ENCODE peak calls at places on chromosomes 16 and 17, in nine cellular contexts. One of them, this sample, is unnamed. For H3K4me1, the result is how much of the 10 kb centered on the place peaks cover.

GRCh38 chr17:6110088-6110487 is 39.9 kb downstream of the WSCD1 start:
- DNase-seq in lower lobe of right lung: no peak
- DNase-seq in psoas muscle: no peak
- DNase-seq in A549: no peak
- DNase-seq in osteoblast: no peak
- DNase-seq in IMR-90: no peak
- DNase-seq in ascending aorta: no peak
- DNase-seq in uterus: no peak
- DNase-seq in CD8-positive, alpha-beta memory T cell: no peak
- DNase-seq in this sample: no peak

GRCh38 chr17:27526603-27527002 is 70.4 kb downstream of the KSR1 start:
- DNase-seq in lower lobe of right lung: peak
- DNase-seq in psoas muscle: no peak
- DNase-seq in A549: peak
- DNase-seq in osteoblast: no peak
- DNase-seq in IMR-90: peak
- DNase-seq in ascending aorta: no peak
- DNase-seq in uterus: no peak
- DNase-seq in CD8-positive, alpha-beta memory T cell: no peak
- DNase-seq in this sample: peak

GRCh38 chr16:85376292-85377095 is 236.6 kb upstream of the GSE1 start:
- DNase-seq in lower lobe of right lung: no peak
- DNase-seq in psoas muscle: peak
- DNase-seq in A549: no peak
- DNase-seq in osteoblast: no peak
- DNase-seq in IMR-90: no peak
- DNase-seq in ascending aorta: peak
- DNase-seq in uterus: no peak
- DNase-seq in CD8-positive, alpha-beta memory T cell: no peak
- DNase-seq in this sample: peak

GRCh38 chr17:82349287-82349701 is 9.8 kb upstream of the TEX19 start:
- DNase-seq in lower lobe of right lung: no peak
- DNase-seq in psoas muscle: peak
- DNase-seq in A549: no peak
- DNase-seq in osteoblast: peak
- DNase-seq in IMR-90: no peak
- DNase-seq in ascending aorta: no peak
- DNase-seq in uterus: peak
- DNase-seq in CD8-positive, alpha-beta memory T cell: no peak
- DNase-seq in this sample: no peak

GRCh38 chr17:27398691-27399090 is 57.6 kb upstream of the KSR1 start:
- DNase-seq in lower lobe of right lung: no peak
- DNase-seq in psoas muscle: no peak
- DNase-seq in A549: no peak
- DNase-seq in osteoblast: no peak
- DNase-seq in IMR-90: no peak
- DNase-seq in ascending aorta: no peak
- DNase-seq in uterus: no peak
- DNase-seq in CD8-positive, alpha-beta memory T cell: no peak
- DNase-seq in this sample: no peak

GRCh38 chr17:1485748-1486376 is 6.6 kb downstream of the MYO1C start:
- DNase-seq in lower lobe of right lung: peak
- DNase-seq in psoas muscle: peak
- DNase-seq in A549: peak
- DNase-seq in osteoblast: peak
- DNase-seq in IMR-90: peak
- DNase-seq in ascending aorta: peak
- DNase-seq in uterus: peak
- DNase-seq in CD8-positive, alpha-beta memory T cell: peak
- DNase-seq in this sample: peak

GRCh38 chr17:64992325-64992802 is 64.2 kb downstream of the GNA13 start:
- DNase-seq in lower lobe of right lung: no peak
- DNase-seq in psoas muscle: no peak
- DNase-seq in A549: peak
- DNase-seq in osteoblast: no peak
- DNase-seq in IMR-90: peak
- DNase-seq in ascending aorta: no peak
- DNase-seq in uterus: no peak
- DNase-seq in CD8-positive, alpha-beta memory T cell: no peak
- DNase-seq in this sample: no peak

GRCh38 chr16:12573730-12574383 is 229.8 kb downstream of the CPPED1 start:
- DNase-seq in lower lobe of right lung: peak
- DNase-seq in psoas muscle: no peak
- DNase-seq in A549: peak
- DNase-seq in osteoblast: peak
- DNase-seq in IMR-90: no peak
- DNase-seq in ascending aorta: no peak
- DNase-seq in uterus: no peak
- DNase-seq in CD8-positive, alpha-beta memory T cell: peak
- DNase-seq in this sample: peak

GRCh38 chr16:25035494-25036405 is 20.6 kb upstream of the ARHGAP17 start:
- DNase-seq in lower lobe of right lung: no peak
- DNase-seq in psoas muscle: no peak
- DNase-seq in A549: no peak
- DNase-seq in osteoblast: peak
- DNase-seq in IMR-90: peak
- DNase-seq in ascending aorta: no peak
- DNase-seq in uterus: no peak
- DNase-seq in CD8-positive, alpha-beta memory T cell: no peak
- DNase-seq in this sample: no peak

GRCh38 chr17:80939151-80940145 is 52.2 kb upstream of the CHMP6 start:
- DNase-seq in lower lobe of right lung: no peak
- DNase-seq in psoas muscle: peak
- DNase-seq in A549: no peak
- DNase-seq in osteoblast: peak
- DNase-seq in IMR-90: no peak
- DNase-seq in ascending aorta: no peak
- DNase-seq in uterus: peak
- DNase-seq in CD8-positive, alpha-beta memory T cell: no peak
- DNase-seq in this sample: no peak

GRCh38 chr17:56203430-56203829 is 50.2 kb downstream of the ANKFN1 start:
- DNase-seq in lower lobe of right lung: no peak
- DNase-seq in psoas muscle: no peak
- DNase-seq in A549: peak
- DNase-seq in osteoblast: no peak
- DNase-seq in IMR-90: no peak
- DNase-seq in ascending aorta: no peak
- DNase-seq in uterus: no peak
- DNase-seq in CD8-positive, alpha-beta memory T cell: no peak
- DNase-seq in this sample: no peak

DNA sequence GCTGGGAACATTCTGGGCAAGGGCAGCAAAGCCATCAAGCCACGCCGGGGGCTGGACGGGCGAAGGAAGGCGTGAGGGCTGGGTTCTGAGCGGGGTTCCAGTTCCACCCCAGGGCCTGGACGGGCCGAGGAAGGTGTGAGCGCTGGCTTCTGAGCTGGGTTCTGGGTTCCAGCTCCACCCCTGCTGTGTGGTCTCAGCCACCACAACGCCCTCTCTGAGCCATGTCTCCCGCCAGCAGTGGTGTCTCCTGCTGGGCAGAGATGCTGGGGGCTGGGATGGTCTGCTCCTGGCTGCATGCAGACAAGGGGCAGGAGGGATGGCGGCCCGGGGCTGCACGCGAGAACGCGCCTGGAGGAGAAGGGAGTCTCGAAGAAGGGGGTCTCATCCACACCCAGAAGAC is 3.9 kb upstream of the CPNE7 start:
- DNase-seq in lower lobe of right lung: no peak
- DNase-seq in psoas muscle: no peak
- DNase-seq in A549: no peak
- DNase-seq in osteoblast: no peak
- DNase-seq in IMR-90: no peak
- DNase-seq in ascending aorta: no peak
- DNase-seq in uterus: no peak
- DNase-seq in CD8-positive, alpha-beta memory T cell: no peak
- DNase-seq in this sample: no peak
- H3K4me3 ChIP-seq in lower lobe of right lung: no peak
- H3K4me3 ChIP-seq in psoas muscle: no peak
- H3K4me3 ChIP-seq in A549: no peak
- H3K4me3 ChIP-seq in osteoblast: no peak
- H3K4me3 ChIP-seq in IMR-90: no peak
- H3K4me3 ChIP-seq in ascending aorta: no peak
- H3K4me3 ChIP-seq in uterus: no peak
- H3K4me3 ChIP-seq in CD8-positive, alpha-beta memory T cell: no peak
- H3K4me3 ChIP-seq in this sample: no peak

DNA sequence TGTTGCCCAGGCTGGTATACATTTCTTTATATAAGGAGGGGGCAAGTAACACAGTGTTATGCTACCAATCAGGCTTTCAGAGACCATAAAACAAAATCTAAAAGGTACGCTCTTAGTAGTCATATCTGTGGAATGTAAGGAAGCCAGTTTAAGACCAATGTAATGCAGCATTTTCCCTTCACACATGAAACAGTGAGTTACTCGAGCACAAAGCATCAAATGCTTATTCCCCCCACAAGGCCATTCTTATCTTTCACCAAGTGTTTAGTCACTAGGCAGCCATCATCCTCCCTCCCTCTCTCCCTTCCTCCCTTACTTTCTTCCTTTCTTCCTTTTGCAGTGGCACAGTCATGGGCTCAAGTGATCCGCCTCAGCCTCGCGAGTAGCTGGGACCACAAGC is 12.8 kb downstream of the HMOX2 start:
- DNase-seq in lower lobe of right lung: no peak
- DNase-seq in psoas muscle: no peak
- DNase-seq in A549: no peak
- DNase-seq in osteoblast: peak
- DNase-seq in IMR-90: peak
- DNase-seq in ascending aorta: no peak
- DNase-seq in uterus: no peak
- DNase-seq in CD8-positive, alpha-beta memory T cell: no peak
- DNase-seq in this sample: no peak
- H3K27ac ChIP-seq in lower lobe of right lung: peak
- H3K27ac ChIP-seq in psoas muscle: no peak
- H3K27ac ChIP-seq in A549: peak
- H3K27ac ChIP-seq in osteoblast: peak
- H3K27ac ChIP-seq in IMR-90: peak
- H3K27ac ChIP-seq in ascending aorta: no peak
- H3K27ac ChIP-seq in uterus: no peak
- H3K27ac ChIP-seq in CD8-positive, alpha-beta memory T cell: peak
- H3K27ac ChIP-seq in this sample: peak

GRCh38 chr17:48178327-48178726 is 70.8 kb downstream of the SNX11 start:
- DNase-seq in lower lobe of right lung: no peak
- DNase-seq in psoas muscle: no peak
- DNase-seq in A549: no peak
- DNase-seq in osteoblast: no peak
- DNase-seq in IMR-90: no peak
- DNase-seq in ascending aorta: no peak
- DNase-seq in uterus: no peak
- DNase-seq in CD8-positive, alpha-beta memory T cell: no peak
- DNase-seq in this sample: no peak

GRCh38 chr17:48177816-48178215 is 70.2 kb downstream of the SNX11 start:
- DNase-seq in lower lobe of right lung: no peak
- DNase-seq in psoas muscle: no peak
- DNase-seq in A549: no peak
- DNase-seq in osteoblast: no peak
- DNase-seq in IMR-90: no peak
- DNase-seq in ascending aorta: no peak
- DNase-seq in uterus: no peak
- DNase-seq in CD8-positive, alpha-beta memory T cell: no peak
- DNase-seq in this sample: no peak

GRCh38 chr17:48181653-48182052 is 74.1 kb downstream of the SNX11 start:
- DNase-seq in lower lobe of right lung: no peak
- DNase-seq in psoas muscle: no peak
- DNase-seq in A549: peak
- DNase-seq in osteoblast: no peak
- DNase-seq in IMR-90: peak
- DNase-seq in ascending aorta: no peak
- DNase-seq in uterus: no peak
- DNase-seq in CD8-positive, alpha-beta memory T cell: no peak
- DNase-seq in this sample: no peak

GRCh38 chr17:48179071-48179945 is 71.7 kb downstream of the SNX11 start:
- DNase-seq in lower lobe of right lung: no peak
- DNase-seq in psoas muscle: no peak
- DNase-seq in A549: no peak
- DNase-seq in osteoblast: no peak
- DNase-seq in IMR-90: no peak
- DNase-seq in ascending aorta: no peak
- DNase-seq in uterus: no peak
- DNase-seq in CD8-positive, alpha-beta memory T cell: no peak
- DNase-seq in this sample: no peak

GRCh38 chr17:48180842-48181241 is 73.3 kb downstream of the SNX11 start:
- DNase-seq in lower lobe of right lung: no peak
- DNase-seq in psoas muscle: no peak
- DNase-seq in A549: no peak
- DNase-seq in osteoblast: no peak
- DNase-seq in IMR-90: no peak
- DNase-seq in ascending aorta: no peak
- DNase-seq in uterus: no peak
- DNase-seq in CD8-positive, alpha-beta memory T cell: no peak
- DNase-seq in this sample: no peak
- H3K4me1 ChIP-seq in lower lobe of right lung: under half
- H3K4me1 ChIP-seq in psoas muscle: under half
- H3K4me1 ChIP-seq in A549: under half
- H3K4me1 ChIP-seq in osteoblast: under half
- H3K4me1 ChIP-seq in IMR-90: under half
- H3K4me1 ChIP-seq in ascending aorta: under half
- H3K4me1 ChIP-seq in uterus: under half
- H3K4me1 ChIP-seq in CD8-positive, alpha-beta memory T cell: under half
- H3K4me1 ChIP-seq in this sample: under half

GRCh38 chr16:51149721-51150158 is 1.3 kb downstream of the SALL1 start:
- DNase-seq in lower lobe of right lung: no peak
- DNase-seq in psoas muscle: no peak
- DNase-seq in A549: no peak
- DNase-seq in osteoblast: no peak
- DNase-seq in IMR-90: no peak
- DNase-seq in ascending aorta: no peak
- DNase-seq in uterus: no peak
- DNase-seq in CD8-positive, alpha-beta memory T cell: no peak
- DNase-seq in this sample: no peak
- H3K4me3 ChIP-seq in lower lobe of right lung: no peak
- H3K4me3 ChIP-seq in psoas muscle: no peak
- H3K4me3 ChIP-seq in A549: no peak
- H3K4me3 ChIP-seq in osteoblast: no peak
- H3K4me3 ChIP-seq in IMR-90: peak
- H3K4me3 ChIP-seq in ascending aorta: no peak
- H3K4me3 ChIP-seq in uterus: peak
- H3K4me3 ChIP-seq in CD8-positive, alpha-beta memory T cell: no peak
- H3K4me3 ChIP-seq in this sample: peak

DNA sequence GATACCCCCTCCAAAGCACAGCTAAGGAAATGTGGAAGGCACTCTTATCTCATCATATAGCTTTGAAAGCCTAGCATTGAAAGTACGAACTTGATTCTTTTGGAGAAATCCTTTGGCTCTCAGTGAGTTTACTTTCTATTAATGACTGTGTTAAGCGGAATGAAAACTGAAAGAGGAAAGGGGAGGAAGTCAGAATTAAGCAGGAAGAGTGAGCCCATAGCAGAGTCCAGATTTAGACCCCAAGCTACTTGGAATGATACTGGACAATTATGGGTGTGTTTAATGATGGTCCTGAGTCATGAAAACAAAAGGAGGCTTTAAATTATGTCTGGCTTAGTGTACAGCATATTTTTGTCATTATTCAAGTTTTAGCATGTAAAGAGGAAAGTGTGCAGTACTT is 42.2 kb downstream of the TENT4B start:
- DNase-seq in lower lobe of right lung: no peak
- DNase-seq in psoas muscle: no peak
- DNase-seq in A549: no peak
- DNase-seq in osteoblast: no peak
- DNase-seq in IMR-90: peak
- DNase-seq in ascending aorta: no peak
- DNase-seq in uterus: no peak
- DNase-seq in CD8-positive, alpha-beta memory T cell: no peak
- DNase-seq in this sample: no peak
- H3K27ac ChIP-seq in lower lobe of right lung: no peak
- H3K27ac ChIP-seq in psoas muscle: no peak
- H3K27ac ChIP-seq in A549: peak
- H3K27ac ChIP-seq in osteoblast: peak
- H3K27ac ChIP-seq in IMR-90: peak
- H3K27ac ChIP-seq in ascending aorta: no peak
- H3K27ac ChIP-seq in uterus: peak
- H3K27ac ChIP-seq in CD8-positive, alpha-beta memory T cell: no peak
- H3K27ac ChIP-seq in this sample: no peak

GRCh38 chr16:50863673-50864144 is 121.8 kb downstream of the CYLD start:
- DNase-seq in lower lobe of right lung: no peak
- DNase-seq in psoas muscle: no peak
- DNase-seq in A549: no peak
- DNase-seq in osteoblast: no peak
- DNase-seq in IMR-90: no peak
- DNase-seq in ascending aorta: no peak
- DNase-seq in uterus: no peak
- DNase-seq in CD8-positive, alpha-beta memory T cell: no peak
- DNase-seq in this sample: no peak
- H3K4me1 ChIP-seq in lower lobe of right lung: under half
- H3K4me1 ChIP-seq in psoas muscle: under half
- H3K4me1 ChIP-seq in A549: under half
- H3K4me1 ChIP-seq in osteoblast: under half
- H3K4me1 ChIP-seq in IMR-90: under half
- H3K4me1 ChIP-seq in ascending aorta: under half
- H3K4me1 ChIP-seq in uterus: under half
- H3K4me1 ChIP-seq in CD8-positive, alpha-beta memory T cell: under half
- H3K4me1 ChIP-seq in this sample: under half

This sample was measured in left ventricle myocardium inferior.